ENCODE peak calls at places on chromosomes 6 and 20, in ten cellular contexts. One of them, this sample, is unnamed.

GRCh38 chr6:34875292-34876213 is 12.3 kb downstream of the TAF11 start:
- DNase-seq in fibroblast of mammary gland: no peak
- DNase-seq in stimulated activated CD8-positive, alpha-beta memory T cell treated with anti-CD3 and anti-CD28 coated beads, Interleukin-15, amount 100 ng/mL, for 24 hours: no peak
- DNase-seq in activated CD4-positive, alpha-beta memory T cell treated with anti-CD3 and anti-CD28 coated beads, Interleukin-2, amount 10 ng/mL, durations not matched to agents 7 days and 5 days: no peak
- DNase-seq in activated T-helper 9 cell treated with anti-CD3 and anti-CD28 coated beads, Interleukin-2, amount 50 U/mL, for 16 hours: no peak
- DNase-seq in psoas muscle: no peak
- DNase-seq in putamen: no peak
- DNase-seq in stimulated activated naive B cell treated with anti-CD40 and anti-IgM and Interleukin-4, amounts not matched to agents 10 μg/mL and 1 μg/mL and 100 μg/mL, for 72 hours: no peak
- DNase-seq in Daoy: no peak
- DNase-seq in ecto neural progenitor cell: no peak
- DNase-seq in this sample: no peak

GRCh38 chr6:152457949-152458624 is 179.1 kb downstream of the SYNE1 start:
- DNase-seq in fibroblast of mammary gland: no peak
- DNase-seq in stimulated activated CD8-positive, alpha-beta memory T cell treated with anti-CD3 and anti-CD28 coated beads, Interleukin-15, amount 100 ng/mL, for 24 hours: no peak
- DNase-seq in activated CD4-positive, alpha-beta memory T cell treated with anti-CD3 and anti-CD28 coated beads, Interleukin-2, amount 10 ng/mL, durations not matched to agents 7 days and 5 days: no peak
- DNase-seq in activated T-helper 9 cell treated with anti-CD3 and anti-CD28 coated beads, Interleukin-2, amount 50 U/mL, for 16 hours: no peak
- DNase-seq in psoas muscle: no peak
- DNase-seq in putamen: no peak
- DNase-seq in stimulated activated naive B cell treated with anti-CD40 and anti-IgM and Interleukin-4, amounts not matched to agents 10 μg/mL and 1 μg/mL and 100 μg/mL, for 72 hours: no peak
- DNase-seq in Daoy: no peak
- DNase-seq in ecto neural progenitor cell: no peak
- DNase-seq in this sample: no peak

GRCh38 chr6:116020738-116021137 is 40.0 kb downstream of the FRK start:
- DNase-seq in fibroblast of mammary gland: no peak
- DNase-seq in stimulated activated CD8-positive, alpha-beta memory T cell treated with anti-CD3 and anti-CD28 coated beads, Interleukin-15, amount 100 ng/mL, for 24 hours: no peak
- DNase-seq in activated CD4-positive, alpha-beta memory T cell treated with anti-CD3 and anti-CD28 coated beads, Interleukin-2, amount 10 ng/mL, durations not matched to agents 7 days and 5 days: no peak
- DNase-seq in activated T-helper 9 cell treated with anti-CD3 and anti-CD28 coated beads, Interleukin-2, amount 50 U/mL, for 16 hours: no peak
- DNase-seq in psoas muscle: no peak
- DNase-seq in putamen: no peak
- DNase-seq in stimulated activated naive B cell treated with anti-CD40 and anti-IgM and Interleukin-4, amounts not matched to agents 10 μg/mL and 1 μg/mL and 100 μg/mL, for 72 hours: no peak
- DNase-seq in Daoy: no peak
- DNase-seq in ecto neural progenitor cell: no peak
- DNase-seq in this sample: no peak

GRCh38 chr6:46010771-46011170 is 4.9 kb downstream of the CLIC5 start:
- DNase-seq in fibroblast of mammary gland: peak; percentile 9
- DNase-seq in stimulated activated CD8-positive, alpha-beta memory T cell treated with anti-CD3 and anti-CD28 coated beads, Interleukin-15, amount 100 ng/mL, for 24 hours: no peak
- DNase-seq in activated CD4-positive, alpha-beta memory T cell treated with anti-CD3 and anti-CD28 coated beads, Interleukin-2, amount 10 ng/mL, durations not matched to agents 7 days and 5 days: peak; percentile 20
- DNase-seq in activated T-helper 9 cell treated with anti-CD3 and anti-CD28 coated beads, Interleukin-2, amount 50 U/mL, for 16 hours: no peak
- DNase-seq in psoas muscle: peak; percentile 31
- DNase-seq in putamen: no peak
- DNase-seq in stimulated activated naive B cell treated with anti-CD40 and anti-IgM and Interleukin-4, amounts not matched to agents 10 μg/mL and 1 μg/mL and 100 μg/mL, for 72 hours: no peak
- DNase-seq in Daoy: no peak
- DNase-seq in ecto neural progenitor cell: no peak
- DNase-seq in this sample: peak; percentile 6

GRCh38 chr6:32110632-32111031 is 1.5 kb upstream of the TNXB start:
- DNase-seq in fibroblast of mammary gland: no peak
- DNase-seq in stimulated activated CD8-positive, alpha-beta memory T cell treated with anti-CD3 and anti-CD28 coated beads, Interleukin-15, amount 100 ng/mL, for 24 hours: no peak
- DNase-seq in activated CD4-positive, alpha-beta memory T cell treated with anti-CD3 and anti-CD28 coated beads, Interleukin-2, amount 10 ng/mL, durations not matched to agents 7 days and 5 days: no peak
- DNase-seq in activated T-helper 9 cell treated with anti-CD3 and anti-CD28 coated beads, Interleukin-2, amount 50 U/mL, for 16 hours: no peak
- DNase-seq in psoas muscle: peak; percentile 53
- DNase-seq in putamen: no peak
- DNase-seq in stimulated activated naive B cell treated with anti-CD40 and anti-IgM and Interleukin-4, amounts not matched to agents 10 μg/mL and 1 μg/mL and 100 μg/mL, for 72 hours: no peak
- DNase-seq in Daoy: no peak
- DNase-seq in ecto neural progenitor cell: no peak
- DNase-seq in this sample: peak; percentile 63

GRCh38 chr6:32700391-32701040 is 34.1 kb upstream of the HLA-DQB1 start:
- DNase-seq in fibroblast of mammary gland: peak; percentile 72
- DNase-seq in stimulated activated CD8-positive, alpha-beta memory T cell treated with anti-CD3 and anti-CD28 coated beads, Interleukin-15, amount 100 ng/mL, for 24 hours: no peak
- DNase-seq in activated CD4-positive, alpha-beta memory T cell treated with anti-CD3 and anti-CD28 coated beads, Interleukin-2, amount 10 ng/mL, durations not matched to agents 7 days and 5 days: peak; percentile 33
- DNase-seq in activated T-helper 9 cell treated with anti-CD3 and anti-CD28 coated beads, Interleukin-2, amount 50 U/mL, for 16 hours: no peak
- DNase-seq in psoas muscle: no peak
- DNase-seq in putamen: peak; percentile 24
- DNase-seq in stimulated activated naive B cell treated with anti-CD40 and anti-IgM and Interleukin-4, amounts not matched to agents 10 μg/mL and 1 μg/mL and 100 μg/mL, for 72 hours: no peak
- DNase-seq in Daoy: peak; percentile 73
- DNase-seq in ecto neural progenitor cell: peak; percentile 49
- DNase-seq in this sample: peak; percentile 67

GRCh38 chr20:17823382-17824144 is 123.8 kb downstream of the BANF2 start:
- DNase-seq in fibroblast of mammary gland: no peak
- DNase-seq in stimulated activated CD8-positive, alpha-beta memory T cell treated with anti-CD3 and anti-CD28 coated beads, Interleukin-15, amount 100 ng/mL, for 24 hours: no peak
- DNase-seq in activated CD4-positive, alpha-beta memory T cell treated with anti-CD3 and anti-CD28 coated beads, Interleukin-2, amount 10 ng/mL, durations not matched to agents 7 days and 5 days: no peak
- DNase-seq in activated T-helper 9 cell treated with anti-CD3 and anti-CD28 coated beads, Interleukin-2, amount 50 U/mL, for 16 hours: no peak
- DNase-seq in psoas muscle: no peak
- DNase-seq in putamen: no peak
- DNase-seq in stimulated activated naive B cell treated with anti-CD40 and anti-IgM and Interleukin-4, amounts not matched to agents 10 μg/mL and 1 μg/mL and 100 μg/mL, for 72 hours: no peak
- DNase-seq in Daoy: no peak
- DNase-seq in ecto neural progenitor cell: no peak
- DNase-seq in this sample: no peak

GRCh38 chr20:50379991-50380696 is 130.0 kb upstream of the PTPN1 start:
- DNase-seq in fibroblast of mammary gland: no peak
- DNase-seq in stimulated activated CD8-positive, alpha-beta memory T cell treated with anti-CD3 and anti-CD28 coated beads, Interleukin-15, amount 100 ng/mL, for 24 hours: no peak
- DNase-seq in activated CD4-positive, alpha-beta memory T cell treated with anti-CD3 and anti-CD28 coated beads, Interleukin-2, amount 10 ng/mL, durations not matched to agents 7 days and 5 days: no peak
- DNase-seq in activated T-helper 9 cell treated with anti-CD3 and anti-CD28 coated beads, Interleukin-2, amount 50 U/mL, for 16 hours: no peak
- DNase-seq in psoas muscle: no peak
- DNase-seq in putamen: no peak
- DNase-seq in stimulated activated naive B cell treated with anti-CD40 and anti-IgM and Interleukin-4, amounts not matched to agents 10 μg/mL and 1 μg/mL and 100 μg/mL, for 72 hours: no peak
- DNase-seq in Daoy: no peak
- DNase-seq in ecto neural progenitor cell: no peak
- DNase-seq in this sample: no peak

GRCh38 chr6:105400501-105400900 is 2.4 kb downstream of the PREP start:
- DNase-seq in fibroblast of mammary gland: peak; percentile 16
- DNase-seq in stimulated activated CD8-positive, alpha-beta memory T cell treated with anti-CD3 and anti-CD28 coated beads, Interleukin-15, amount 100 ng/mL, for 24 hours: no peak
- DNase-seq in activated CD4-positive, alpha-beta memory T cell treated with anti-CD3 and anti-CD28 coated beads, Interleukin-2, amount 10 ng/mL, durations not matched to agents 7 days and 5 days: no peak
- DNase-seq in activated T-helper 9 cell treated with anti-CD3 and anti-CD28 coated beads, Interleukin-2, amount 50 U/mL, for 16 hours: no peak
- DNase-seq in psoas muscle: no peak
- DNase-seq in putamen: no peak
- DNase-seq in stimulated activated naive B cell treated with anti-CD40 and anti-IgM and Interleukin-4, amounts not matched to agents 10 μg/mL and 1 μg/mL and 100 μg/mL, for 72 hours: no peak
- DNase-seq in Daoy: no peak
- DNase-seq in ecto neural progenitor cell: no peak
- DNase-seq in this sample: no peak

GRCh38 chr20:53947501-53948195 is 122.7 kb downstream of the BCAS1 start:
- DNase-seq in fibroblast of mammary gland: no peak
- DNase-seq in stimulated activated CD8-positive, alpha-beta memory T cell treated with anti-CD3 and anti-CD28 coated beads, Interleukin-15, amount 100 ng/mL, for 24 hours: no peak
- DNase-seq in activated CD4-positive, alpha-beta memory T cell treated with anti-CD3 and anti-CD28 coated beads, Interleukin-2, amount 10 ng/mL, durations not matched to agents 7 days and 5 days: no peak
- DNase-seq in activated T-helper 9 cell treated with anti-CD3 and anti-CD28 coated beads, Interleukin-2, amount 50 U/mL, for 16 hours: no peak
- DNase-seq in psoas muscle: no peak
- DNase-seq in putamen: no peak
- DNase-seq in stimulated activated naive B cell treated with anti-CD40 and anti-IgM and Interleukin-4, amounts not matched to agents 10 μg/mL and 1 μg/mL and 100 μg/mL, for 72 hours: no peak
- DNase-seq in Daoy: no peak
- DNase-seq in ecto neural progenitor cell: no peak
- DNase-seq in this sample: no peak

GRCh38 chr20:19026121-19026878 is 186.1 kb upstream of the SLC24A3 start:
- DNase-seq in fibroblast of mammary gland: no peak
- DNase-seq in stimulated activated CD8-positive, alpha-beta memory T cell treated with anti-CD3 and anti-CD28 coated beads, Interleukin-15, amount 100 ng/mL, for 24 hours: no peak
- DNase-seq in activated CD4-positive, alpha-beta memory T cell treated with anti-CD3 and anti-CD28 coated beads, Interleukin-2, amount 10 ng/mL, durations not matched to agents 7 days and 5 days: no peak
- DNase-seq in activated T-helper 9 cell treated with anti-CD3 and anti-CD28 coated beads, Interleukin-2, amount 50 U/mL, for 16 hours: no peak
- DNase-seq in psoas muscle: no peak
- DNase-seq in putamen: no peak
- DNase-seq in stimulated activated naive B cell treated with anti-CD40 and anti-IgM and Interleukin-4, amounts not matched to agents 10 μg/mL and 1 μg/mL and 100 μg/mL, for 72 hours: peak; percentile 74
- DNase-seq in Daoy: no peak
- DNase-seq in ecto neural progenitor cell: peak; percentile 21
- DNase-seq in this sample: peak; percentile 20

GRCh38 chr6:14270925-14271791 is 153.6 kb downstream of the CD83 start:
- DNase-seq in fibroblast of mammary gland: peak; percentile 84
- DNase-seq in stimulated activated CD8-positive, alpha-beta memory T cell treated with anti-CD3 and anti-CD28 coated beads, Interleukin-15, amount 100 ng/mL, for 24 hours: no peak
- DNase-seq in activated CD4-positive, alpha-beta memory T cell treated with anti-CD3 and anti-CD28 coated beads, Interleukin-2, amount 10 ng/mL, durations not matched to agents 7 days and 5 days: peak; percentile 81
- DNase-seq in activated T-helper 9 cell treated with anti-CD3 and anti-CD28 coated beads, Interleukin-2, amount 50 U/mL, for 16 hours: peak; percentile 0
- DNase-seq in psoas muscle: peak; percentile 22
- DNase-seq in putamen: no peak
- DNase-seq in stimulated activated naive B cell treated with anti-CD40 and anti-IgM and Interleukin-4, amounts not matched to agents 10 μg/mL and 1 μg/mL and 100 μg/mL, for 72 hours: peak; percentile 36
- DNase-seq in Daoy: peak; percentile 100
- DNase-seq in ecto neural progenitor cell: peak; percentile 12
- DNase-seq in this sample: peak; percentile 95

GRCh38 chr20:40497781-40498691 is 191.0 kb downstream of the MAFB start:
- DNase-seq in fibroblast of mammary gland: peak; percentile 84
- DNase-seq in stimulated activated CD8-positive, alpha-beta memory T cell treated with anti-CD3 and anti-CD28 coated beads, Interleukin-15, amount 100 ng/mL, for 24 hours: no peak
- DNase-seq in activated CD4-positive, alpha-beta memory T cell treated with anti-CD3 and anti-CD28 coated beads, Interleukin-2, amount 10 ng/mL, durations not matched to agents 7 days and 5 days: no peak
- DNase-seq in activated T-helper 9 cell treated with anti-CD3 and anti-CD28 coated beads, Interleukin-2, amount 50 U/mL, for 16 hours: no peak
- DNase-seq in psoas muscle: peak; percentile 60
- DNase-seq in putamen: peak; percentile 26
- DNase-seq in stimulated activated naive B cell treated with anti-CD40 and anti-IgM and Interleukin-4, amounts not matched to agents 10 μg/mL and 1 μg/mL and 100 μg/mL, for 72 hours: no peak
- DNase-seq in Daoy: peak; percentile 36
- DNase-seq in ecto neural progenitor cell: no peak
- DNase-seq in this sample: peak; percentile 71

GRCh38 chr6:36245572-36246031 is 24.3 kb upstream of the PNPLA1 start:
- DNase-seq in fibroblast of mammary gland: no peak
- DNase-seq in stimulated activated CD8-positive, alpha-beta memory T cell treated with anti-CD3 and anti-CD28 coated beads, Interleukin-15, amount 100 ng/mL, for 24 hours: no peak
- DNase-seq in activated CD4-positive, alpha-beta memory T cell treated with anti-CD3 and anti-CD28 coated beads, Interleukin-2, amount 10 ng/mL, durations not matched to agents 7 days and 5 days: no peak
- DNase-seq in activated T-helper 9 cell treated with anti-CD3 and anti-CD28 coated beads, Interleukin-2, amount 50 U/mL, for 16 hours: no peak
- DNase-seq in psoas muscle: no peak
- DNase-seq in putamen: no peak
- DNase-seq in stimulated activated naive B cell treated with anti-CD40 and anti-IgM and Interleukin-4, amounts not matched to agents 10 μg/mL and 1 μg/mL and 100 μg/mL, for 72 hours: no peak
- DNase-seq in Daoy: no peak
- DNase-seq in ecto neural progenitor cell: no peak
- DNase-seq in this sample: no peak

GRCh38 chr6:42326248-42326647 is 108.6 kb upstream of the MRPS10 start:
- DNase-seq in fibroblast of mammary gland: no peak
- DNase-seq in stimulated activated CD8-positive, alpha-beta memory T cell treated with anti-CD3 and anti-CD28 coated beads, Interleukin-15, amount 100 ng/mL, for 24 hours: no peak
- DNase-seq in activated CD4-positive, alpha-beta memory T cell treated with anti-CD3 and anti-CD28 coated beads, Interleukin-2, amount 10 ng/mL, durations not matched to agents 7 days and 5 days: no peak
- DNase-seq in activated T-helper 9 cell treated with anti-CD3 and anti-CD28 coated beads, Interleukin-2, amount 50 U/mL, for 16 hours: no peak
- DNase-seq in psoas muscle: no peak
- DNase-seq in putamen: no peak
- DNase-seq in stimulated activated naive B cell treated with anti-CD40 and anti-IgM and Interleukin-4, amounts not matched to agents 10 μg/mL and 1 μg/mL and 100 μg/mL, for 72 hours: no peak
- DNase-seq in Daoy: no peak
- DNase-seq in ecto neural progenitor cell: no peak
- DNase-seq in this sample: no peak

GRCh38 chr6:14092861-14093789 is 24.4 kb upstream of the CD83 start:
- DNase-seq in fibroblast of mammary gland: peak; percentile 59
- DNase-seq in stimulated activated CD8-positive, alpha-beta memory T cell treated with anti-CD3 and anti-CD28 coated beads, Interleukin-15, amount 100 ng/mL, for 24 hours: no peak
- DNase-seq in activated CD4-positive, alpha-beta memory T cell treated with anti-CD3 and anti-CD28 coated beads, Interleukin-2, amount 10 ng/mL, durations not matched to agents 7 days and 5 days: no peak
- DNase-seq in activated T-helper 9 cell treated with anti-CD3 and anti-CD28 coated beads, Interleukin-2, amount 50 U/mL, for 16 hours: no peak
- DNase-seq in psoas muscle: no peak
- DNase-seq in putamen: peak; percentile 11
- DNase-seq in stimulated activated naive B cell treated with anti-CD40 and anti-IgM and Interleukin-4, amounts not matched to agents 10 μg/mL and 1 μg/mL and 100 μg/mL, for 72 hours: no peak
- DNase-seq in Daoy: no peak
- DNase-seq in ecto neural progenitor cell: no peak
- DNase-seq in this sample: no peak

GRCh38 chr6:100925756-100926155 is 44.6 kb upstream of the ASCC3 start:
- DNase-seq in fibroblast of mammary gland: no peak
- DNase-seq in stimulated activated CD8-positive, alpha-beta memory T cell treated with anti-CD3 and anti-CD28 coated beads, Interleukin-15, amount 100 ng/mL, for 24 hours: no peak
- DNase-seq in activated CD4-positive, alpha-beta memory T cell treated with anti-CD3 and anti-CD28 coated beads, Interleukin-2, amount 10 ng/mL, durations not matched to agents 7 days and 5 days: no peak
- DNase-seq in activated T-helper 9 cell treated with anti-CD3 and anti-CD28 coated beads, Interleukin-2, amount 50 U/mL, for 16 hours: no peak
- DNase-seq in psoas muscle: no peak
- DNase-seq in putamen: no peak
- DNase-seq in stimulated activated naive B cell treated with anti-CD40 and anti-IgM and Interleukin-4, amounts not matched to agents 10 μg/mL and 1 μg/mL and 100 μg/mL, for 72 hours: no peak
- DNase-seq in Daoy: no peak
- DNase-seq in ecto neural progenitor cell: no peak
- DNase-seq in this sample: no peak

GRCh38 chr6:139711714-139712585 is 337.5 kb upstream of the CITED2 start:
- DNase-seq in fibroblast of mammary gland: peak; percentile 66
- DNase-seq in stimulated activated CD8-positive, alpha-beta memory T cell treated with anti-CD3 and anti-CD28 coated beads, Interleukin-15, amount 100 ng/mL, for 24 hours: no peak
- DNase-seq in activated CD4-positive, alpha-beta memory T cell treated with anti-CD3 and anti-CD28 coated beads, Interleukin-2, amount 10 ng/mL, durations not matched to agents 7 days and 5 days: no peak
- DNase-seq in activated T-helper 9 cell treated with anti-CD3 and anti-CD28 coated beads, Interleukin-2, amount 50 U/mL, for 16 hours: no peak
- DNase-seq in psoas muscle: no peak
- DNase-seq in putamen: no peak
- DNase-seq in stimulated activated naive B cell treated with anti-CD40 and anti-IgM and Interleukin-4, amounts not matched to agents 10 μg/mL and 1 μg/mL and 100 μg/mL, for 72 hours: no peak
- DNase-seq in Daoy: peak; percentile 28
- DNase-seq in ecto neural progenitor cell: no peak
- DNase-seq in this sample: peak; percentile 71

GRCh38 chr6:25193147-25193864 is 85.9 kb upstream of the CARMIL1 start:
- DNase-seq in fibroblast of mammary gland: peak; percentile 99
- DNase-seq in stimulated activated CD8-positive, alpha-beta memory T cell treated with anti-CD3 and anti-CD28 coated beads, Interleukin-15, amount 100 ng/mL, for 24 hours: no peak
- DNase-seq in activated CD4-positive, alpha-beta memory T cell treated with anti-CD3 and anti-CD28 coated beads, Interleukin-2, amount 10 ng/mL, durations not matched to agents 7 days and 5 days: no peak
- DNase-seq in activated T-helper 9 cell treated with anti-CD3 and anti-CD28 coated beads, Interleukin-2, amount 50 U/mL, for 16 hours: no peak
- DNase-seq in psoas muscle: no peak
- DNase-seq in putamen: no peak
- DNase-seq in stimulated activated naive B cell treated with anti-CD40 and anti-IgM and Interleukin-4, amounts not matched to agents 10 μg/mL and 1 μg/mL and 100 μg/mL, for 72 hours: no peak
- DNase-seq in Daoy: peak; percentile 93
- DNase-seq in ecto neural progenitor cell: no peak
- DNase-seq in this sample: peak; percentile 98

This sample was measured in GM23248.